ENCODE peak calls at places on chromosome 4, in eight cellular contexts. U is activated B cell treated with CpG ODN at 0.5 μM for 24 hours, R is stomach, H is choroid plexus epithelial cell, C is endodermal cell, S is endothelial cell, E is thoracic aorta, G is cardiac muscle cell. Y is an unnamed sample.

GRCh38 chr4:159273126-159273438 is 170.2 kb downstream of the RAPGEF2 start:
- DNase-seq in C (no peak), E (no peak), U (no peak), G (peak; percentile 47), S (no peak), R (no peak), H (peak; percentile 63), Y (no peak)

GRCh38 chr4:151665022-151665421 is 95.8 kb downstream of the GATB start:
- DNase-seq in G (no peak), C (peak; percentile 29), U (no peak), R (no peak), E (no peak), H (no peak), S (no peak), Y (no peak)

GRCh38 chr4:55071951-55072350 is 53.4 kb downstream of the KDR start:
- DNase-seq in R (no peak), H (no peak), G (no peak), E (no peak), U (no peak), C (no peak), S (no peak), Y (no peak)

GRCh38 chr4:101792056-101792575 is 1.6 kb downstream of the BANK1 start:
- DNase-seq in U (no peak), H (peak; percentile 3), S (no peak), R (no peak), G (no peak), C (no peak), E (no peak), Y (no peak)

GRCh38 chr4:122894802-122895201 is 27.6 kb downstream of the NUDT6 start:
- DNase-seq in U (no peak), G (no peak), S (no peak), C (no peak), E (no peak), R (no peak), H (peak; percentile 58), Y (no peak)

GRCh38 chr4:6416518-6417286 is 55.7 kb downstream of the PPP2R2C start:
- DNase-seq in H (no peak), S (no peak), R (no peak), U (no peak), E (no peak), C (no peak), G (no peak), Y (no peak)

GRCh38 chr4:127182687-127183086 is 450.1 kb upstream of the INTU start:
- DNase-seq in G (no peak), R (no peak), C (no peak), U (no peak), S (no peak), H (peak; percentile 26), E (no peak), Y (no peak)

GRCh38 chr4:86848136-86848535 is 1.0 kb downstream of the SLC10A6 start:
- DNase-seq in S (no peak), C (peak; percentile 57), E (no peak), G (no peak), U (no peak), H (no peak), R (no peak), Y (no peak)

GRCh38 chr4:86557526-86557925 is 36.6 kb upstream of the PTPN13 start:
- DNase-seq in U (no peak), G (no peak), E (no peak), R (no peak), H (peak; percentile 36), S (no peak), C (no peak), Y (no peak)

GRCh38 chr4:78379040-78379439 is 172.5 kb upstream of the ANXA3 start:
- DNase-seq in G (no peak), S (no peak), H (no peak), U (no peak), E (no peak), R (no peak), C (peak; percentile 54), Y (no peak)

GRCh38 chr4:74109116-74109791 is 10.3 kb upstream of the CXCL2 start:
- DNase-seq in R (no peak), C (peak; percentile 73), G (peak; percentile 20), U (no peak), E (no peak), S (peak; percentile 16), H (peak; percentile 98), Y (no peak)

GRCh38 chr4:8439168-8439567 is 1.4 kb downstream of the ACOX3 start:
- DNase-seq in S (no peak), U (no peak), E (no peak), H (peak; percentile 30), R (no peak), C (no peak), G (no peak), Y (no peak)

GRCh38 chr4:31194823-31195222 is 474.7 kb downstream of the PCDH7 start:
- DNase-seq in R (no peak), S (no peak), E (no peak), U (no peak), G (no peak), C (no peak), H (peak; percentile 22), Y (no peak)

GRCh38 chr4:31193516-31193915 is 473.3 kb downstream of the PCDH7 start:
- DNase-seq in E (no peak), G (no peak), R (no peak), U (no peak), C (no peak), S (no peak), H (no peak), Y (no peak)

GRCh38 chr4:31189938-31190337 is 469.8 kb downstream of the PCDH7 start:
- DNase-seq in H (no peak), C (no peak), R (no peak), E (no peak), U (no peak), S (no peak), G (no peak), Y (no peak)

GRCh38 chr4:31187979-31188378 is 467.8 kb downstream of the PCDH7 start:
- DNase-seq in S (no peak), C (no peak), G (no peak), E (no peak), U (no peak), R (no peak), H (no peak), Y (no peak)

DNA sequence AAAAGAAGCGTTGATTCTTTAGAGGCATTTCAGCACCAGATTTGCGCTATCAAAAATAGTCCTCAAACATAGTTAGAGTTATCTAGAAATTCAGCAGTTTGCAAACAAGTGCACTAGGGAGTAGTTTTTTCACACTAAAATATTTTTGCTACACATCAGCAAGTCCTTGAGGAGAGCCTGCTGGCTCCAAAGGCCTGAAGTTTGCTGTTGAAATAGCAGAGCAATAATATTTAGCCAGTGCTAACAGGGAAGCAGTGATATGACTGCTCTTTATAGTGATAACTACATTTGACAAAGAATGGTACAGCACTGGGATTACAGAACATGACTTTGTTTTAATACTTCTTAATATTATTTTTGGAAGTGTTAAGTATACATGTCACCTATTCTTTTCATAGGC is 472.2 kb downstream of the PCDH7 start:
- DNase-seq in H (peak; percentile 2), U (no peak), G (peak; percentile 31), R (no peak), C (no peak), E (no peak), S (no peak), Y (no peak)
- TF ChIP-seq CTCF in H (no peak), U (no peak), G (no peak), R (no peak), C (no peak), E (no peak), S (no peak), Y (no peak)

DNA sequence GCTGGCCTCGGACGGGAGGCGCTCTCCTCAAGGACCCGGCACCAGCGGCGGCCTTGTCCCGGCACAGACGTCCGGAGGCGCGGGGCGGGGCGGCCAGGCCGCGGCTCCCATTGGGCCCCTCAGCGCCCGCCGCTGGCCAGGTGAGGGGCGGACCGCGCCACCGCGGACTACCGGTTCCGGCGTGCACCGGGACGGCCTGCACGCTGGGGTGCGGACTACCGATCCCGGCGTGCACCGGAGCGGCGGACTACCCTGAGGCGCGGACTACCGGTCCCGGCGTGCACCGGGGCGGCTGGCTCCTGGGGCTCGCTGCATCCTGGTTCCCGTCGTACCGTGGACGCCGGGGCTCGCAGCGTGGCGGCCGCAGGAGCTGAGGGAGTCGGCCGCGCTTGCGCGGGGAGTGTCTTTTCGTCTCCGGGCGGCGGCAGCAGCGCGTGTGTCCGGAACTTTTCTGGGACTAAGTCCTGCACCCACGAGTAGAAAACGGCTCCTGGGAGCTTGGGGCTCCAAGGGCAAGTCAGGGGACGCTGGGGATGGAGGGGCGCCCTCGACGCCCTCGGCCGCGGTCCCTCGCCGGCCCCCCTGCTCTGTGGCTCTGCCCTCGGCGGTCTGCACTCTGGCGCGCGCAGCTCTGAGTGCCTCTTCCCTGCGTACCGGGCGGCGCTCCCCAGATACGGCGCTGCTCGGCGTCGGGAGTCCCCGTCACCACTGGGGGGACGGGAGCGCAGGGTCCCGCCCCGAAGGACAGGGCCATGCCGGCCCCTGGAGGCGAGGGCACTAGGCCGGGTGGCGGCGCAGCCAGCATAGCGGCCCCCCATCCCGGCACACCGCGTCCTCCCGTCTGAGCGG is at the start of gene LETM1:
- DNase-seq in E (peak; percentile 70), G (peak; percentile 96), C (peak; percentile 97), H (peak; percentile 98), U (peak; percentile 90), S (peak; percentile 82), R (peak; percentile 96), Y (peak; percentile 93)
- TF ChIP-seq CTCF in E (peak; percentile 23), G (no peak), C (peak; percentile 50), H (peak; percentile 4), U (no peak), S (no peak), R (no peak), Y (peak; percentile 22)

GRCh38 chr4:52685316-52685715 is 26.2 kb upstream of the USP46 start:
- DNase-seq in G (no peak), R (no peak), S (no peak), H (no peak), E (no peak), C (no peak), U (no peak), Y (no peak)

DNA sequence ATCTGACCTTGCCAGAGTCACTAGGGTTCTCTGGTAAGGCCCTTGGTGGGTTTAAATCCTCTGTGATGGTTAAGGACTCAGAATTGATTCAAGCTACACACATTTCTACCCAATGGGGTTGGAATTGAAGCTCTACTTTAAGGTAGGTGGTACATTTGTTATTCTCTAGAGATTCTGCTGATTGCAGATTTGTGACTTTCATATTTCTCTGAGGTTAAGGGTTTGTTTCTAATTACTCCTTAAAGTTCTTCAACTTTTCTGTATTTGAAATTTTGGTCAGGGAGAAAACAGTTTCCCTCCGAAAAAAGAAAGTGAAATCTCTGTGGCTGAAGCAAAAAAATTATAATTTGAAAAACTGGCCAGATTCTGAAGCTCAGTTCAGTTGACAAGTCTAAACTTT is 25.8 kb upstream of the USP46 start:
- DNase-seq in S (no peak), E (no peak), H (no peak), G (no peak), R (no peak), C (no peak), U (no peak), Y (no peak)
- TF ChIP-seq CTCF in S (no peak), E (no peak), H (no peak), G (no peak), R (no peak), C (no peak), U (no peak), Y (no peak)

DNA sequence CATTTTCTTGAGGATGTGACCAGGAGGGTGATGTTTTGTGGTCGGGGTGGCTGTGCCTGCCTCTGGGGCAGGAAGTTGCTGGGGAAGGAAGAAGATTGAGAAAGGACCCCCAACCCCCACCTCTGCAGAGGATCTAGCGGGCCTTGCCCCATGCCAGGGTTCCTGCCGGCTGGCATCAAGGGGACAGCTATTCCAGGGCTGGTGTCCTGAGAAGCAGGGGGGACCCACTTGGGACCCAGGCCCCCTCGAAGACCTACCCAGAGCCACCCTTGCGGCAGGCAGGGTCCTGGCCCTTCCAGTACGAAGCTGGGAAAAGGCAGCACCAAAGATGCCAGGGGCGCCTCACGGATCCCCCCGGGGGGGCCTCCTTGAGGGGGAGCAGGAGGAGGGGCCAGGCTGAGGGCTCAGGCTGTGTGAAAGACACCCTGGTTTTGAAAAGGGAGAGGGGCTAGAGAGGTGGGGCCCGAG is 6.6 kb downstream of the SH3BP2 start:
- DNase-seq in C (no peak), G (no peak), E (peak; percentile 0), H (no peak), S (peak; percentile 3), U (peak; percentile 15), R (no peak), Y (no peak)
- TF ChIP-seq CTCF in C (no peak), G (no peak), E (no peak), H (no peak), S (no peak), U (no peak), R (no peak), Y (no peak)

Y was measured in progenitor cell of endocrine pancreas.